ENCODE peak calls at places on chromosomes 1 and 21, in five cellular contexts. One of them, this sample, is unnamed. For H3K9me3, the result is how much of the 10 kb centered on the place peaks cover.

GRCh38 chr21:41951876-41952567 is 1.8 kb downstream of the C2CD2 start:
- DNase-seq in neuronal stem cell: no peak
- DNase-seq in IMR-90: no peak
- DNase-seq in NT2/D1: no peak
- DNase-seq in HCT116: no peak
- DNase-seq in this sample: no peak

GRCh38 chr21:45417256-45417950 is 12.4 kb downstream of the COL18A1 start:
- DNase-seq in neuronal stem cell: no peak
- DNase-seq in NT2/D1: no peak
- DNase-seq in HCT116: no peak
- DNase-seq in IMR-90: no peak
- DNase-seq in this sample: no peak

GRCh38 chr21:18913914-18914313 is 510.3 kb upstream of the TMPRSS15 start:
- DNase-seq in HCT116: no peak
- DNase-seq in IMR-90: no peak
- DNase-seq in NT2/D1: no peak
- DNase-seq in neuronal stem cell: no peak
- DNase-seq in this sample: no peak

GRCh38 chr1:31674626-31675025 is 29.2 kb downstream of the COL16A1 start:
- DNase-seq in neuronal stem cell: no peak
- DNase-seq in NT2/D1: peak
- DNase-seq in HCT116: no peak
- DNase-seq in IMR-90: no peak
- DNase-seq in this sample: peak

GRCh38 chr1:64363116-64363515 is 106.8 kb upstream of the CACHD1 start:
- DNase-seq in HCT116: no peak
- DNase-seq in IMR-90: no peak
- DNase-seq in NT2/D1: no peak
- DNase-seq in neuronal stem cell: no peak
- DNase-seq in this sample: no peak

GRCh38 chr1:100299521-100300222 is 33.7 kb downstream of the RTCA start:
- DNase-seq in NT2/D1: no peak
- DNase-seq in IMR-90: no peak
- DNase-seq in neuronal stem cell: no peak
- DNase-seq in HCT116: no peak
- DNase-seq in this sample: no peak

GRCh38 chr1:201602413-201603265 is 63.7 kb downstream of the NAV1 start:
- DNase-seq in IMR-90: peak
- DNase-seq in neuronal stem cell: no peak
- DNase-seq in NT2/D1: no peak
- DNase-seq in HCT116: no peak
- DNase-seq in this sample: no peak

GRCh38 chr1:18999287-18999852 is 42.9 kb upstream of the IFFO2 start:
- DNase-seq in neuronal stem cell: no peak
- DNase-seq in IMR-90: peak
- DNase-seq in HCT116: no peak
- DNase-seq in NT2/D1: no peak
- DNase-seq in this sample: no peak

GRCh38 chr1:77489910-77490309 is 192.5 kb downstream of the ZZZ3 start:
- DNase-seq in HCT116: no peak
- DNase-seq in neuronal stem cell: peak
- DNase-seq in NT2/D1: peak
- DNase-seq in IMR-90: peak
- DNase-seq in this sample: no peak

GRCh38 chr1:156675715-156676311 is 1.4 kb downstream of the NES start:
- DNase-seq in HCT116: no peak
- DNase-seq in NT2/D1: no peak
- DNase-seq in neuronal stem cell: no peak
- DNase-seq in IMR-90: peak
- DNase-seq in this sample: no peak

GRCh38 chr1:198878566-198878965 is 239.7 kb downstream of the PTPRC start:
- DNase-seq in neuronal stem cell: no peak
- DNase-seq in NT2/D1: no peak
- DNase-seq in HCT116: no peak
- DNase-seq in IMR-90: no peak
- DNase-seq in this sample: peak

GRCh38 chr1:183467687-183468086 is 4.6 kb upstream of the SMG7 start:
- DNase-seq in neuronal stem cell: no peak
- DNase-seq in IMR-90: no peak
- DNase-seq in HCT116: no peak
- DNase-seq in NT2/D1: no peak
- DNase-seq in this sample: no peak

GRCh38 chr1:36224537-36225297 is 474 bp downstream of the THRAP3 start:
- DNase-seq in NT2/D1: peak
- DNase-seq in HCT116: peak
- DNase-seq in neuronal stem cell: peak
- DNase-seq in IMR-90: peak
- DNase-seq in this sample: peak

GRCh38 chr1:78787554-78787953 is 137.9 kb downstream of the IFI44 start:
- DNase-seq in HCT116: no peak
- DNase-seq in IMR-90: peak
- DNase-seq in NT2/D1: no peak
- DNase-seq in neuronal stem cell: no peak
- DNase-seq in this sample: no peak

GRCh38 chr1:67685558-67686271 is 714 bp downstream of the GADD45A start:
- DNase-seq in IMR-90: no peak
- DNase-seq in HCT116: no peak
- DNase-seq in neuronal stem cell: no peak
- DNase-seq in NT2/D1: no peak
- DNase-seq in this sample: peak

GRCh38 chr1:201450721-201451291 is 18.2 kb downstream of the PHLDA3 start:
- DNase-seq in HCT116: no peak
- DNase-seq in neuronal stem cell: no peak
- DNase-seq in IMR-90: peak
- DNase-seq in NT2/D1: no peak
- DNase-seq in this sample: no peak

GRCh38 chr1:116878804-116879477 is 30.8 kb upstream of the PTGFRN start:
- DNase-seq in IMR-90: peak
- DNase-seq in HCT116: peak
- DNase-seq in neuronal stem cell: peak
- DNase-seq in NT2/D1: no peak
- DNase-seq in this sample: peak

GRCh38 chr1:19122668-19123067 is 87.4 kb downstream of the UBR4 start:
- DNase-seq in IMR-90: peak
- DNase-seq in HCT116: no peak
- DNase-seq in neuronal stem cell: no peak
- DNase-seq in NT2/D1: no peak
- DNase-seq in this sample: no peak

GRCh38 chr1:108746382-108747127 is at the start of gene STXBP3:
- DNase-seq in HCT116: peak
- DNase-seq in IMR-90: peak
- DNase-seq in NT2/D1: peak
- DNase-seq in neuronal stem cell: peak
- DNase-seq in this sample: peak

GRCh38 chr1:12132078-12132477 is 34.7 kb upstream of the TNFRSF1B start:
- DNase-seq in NT2/D1: no peak
- DNase-seq in neuronal stem cell: no peak
- DNase-seq in IMR-90: peak
- DNase-seq in HCT116: no peak
- DNase-seq in this sample: peak

GRCh38 chr1:151325646-151326429 is 1.4 kb downstream of the PI4KB start:
- DNase-seq in NT2/D1: no peak
- DNase-seq in IMR-90: peak
- DNase-seq in HCT116: no peak
- DNase-seq in neuronal stem cell: no peak
- DNase-seq in this sample: no peak

GRCh38 chr1:67559222-67559700 is 125.7 kb upstream of the GADD45A start:
- DNase-seq in HCT116: no peak
- DNase-seq in IMR-90: peak
- DNase-seq in neuronal stem cell: no peak
- DNase-seq in NT2/D1: no peak
- DNase-seq in this sample: no peak

GRCh38 chr1:42845866-42846256 is 552 bp upstream of the ZNF691 start:
- DNase-seq in HCT116: no peak
- DNase-seq in IMR-90: no peak
- DNase-seq in neuronal stem cell: peak
- DNase-seq in NT2/D1: peak
- DNase-seq in this sample: no peak

GRCh38 chr1:84442256-84442655 is 36.8 kb upstream of the RPF1 start:
- DNase-seq in neuronal stem cell: no peak
- DNase-seq in NT2/D1: no peak
- DNase-seq in HCT116: peak
- DNase-seq in IMR-90: peak
- DNase-seq in this sample: peak

GRCh38 chr1:230772457-230773395 is 25.5 kb downstream of the CAPN9 start:
- DNase-seq in HCT116: no peak
- DNase-seq in neuronal stem cell: no peak
- DNase-seq in NT2/D1: no peak
- DNase-seq in IMR-90: peak
- DNase-seq in this sample: peak

GRCh38 chr1:58287894-58288623 is 258.5 kb downstream of the OMA1 start:
- DNase-seq in HCT116: no peak
- DNase-seq in NT2/D1: no peak
- DNase-seq in neuronal stem cell: no peak
- DNase-seq in IMR-90: no peak
- DNase-seq in this sample: no peak

GRCh38 chr1:110390096-110390495 is 730 bp downstream of the SLC16A4 start:
- DNase-seq in neuronal stem cell: no peak
- DNase-seq in NT2/D1: no peak
- DNase-seq in IMR-90: peak
- DNase-seq in HCT116: no peak
- DNase-seq in this sample: peak

GRCh38 chr21:45115141-45115540 is 40.8 kb downstream of the ADARB1 start:
- DNase-seq in HCT116: no peak
- DNase-seq in neuronal stem cell: no peak
- DNase-seq in NT2/D1: no peak
- DNase-seq in IMR-90: no peak
- DNase-seq in this sample: no peak

GRCh38 chr1:24369801-24370200 is 43.8 kb downstream of the STPG1 start:
- DNase-seq in NT2/D1: no peak
- DNase-seq in HCT116: no peak
- DNase-seq in IMR-90: no peak
- DNase-seq in neuronal stem cell: no peak
- DNase-seq in this sample: no peak

DNA sequence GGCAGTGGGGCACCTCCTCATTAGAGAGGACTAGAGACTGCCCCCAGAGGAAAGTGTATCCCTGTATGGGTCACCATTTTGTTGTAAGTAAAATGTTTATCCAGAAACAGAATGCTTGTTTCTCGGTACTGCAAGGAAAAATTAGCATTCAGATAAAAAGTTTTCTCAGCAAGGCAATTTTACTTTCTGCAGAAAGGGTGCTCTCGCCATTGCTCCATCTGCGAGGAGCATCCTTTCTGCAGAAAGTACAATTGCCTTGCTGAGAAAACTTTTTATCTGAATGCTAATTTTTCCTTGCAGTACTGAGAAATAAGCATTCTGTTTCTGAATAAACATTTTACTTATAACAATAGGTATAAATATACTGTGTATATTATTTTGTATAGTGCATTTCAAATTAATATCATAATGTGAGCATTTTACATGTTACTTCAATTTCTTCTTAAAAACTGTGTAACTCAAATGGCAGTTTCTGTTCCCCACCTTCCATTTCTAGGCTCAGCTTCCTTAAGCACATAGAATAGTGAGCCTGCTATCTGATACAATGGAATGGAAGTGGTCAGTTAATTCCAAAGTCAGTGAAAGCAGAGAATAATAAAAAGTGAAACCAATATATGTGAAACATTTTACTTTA is 76.5 kb upstream of the DESI2 start:
- DNase-seq in IMR-90: no peak
- DNase-seq in HCT116: no peak
- DNase-seq in neuronal stem cell: no peak
- DNase-seq in NT2/D1: no peak
- DNase-seq in this sample: no peak
- H3K9me3 ChIP-seq in IMR-90: under half
- H3K9me3 ChIP-seq in HCT116: under half
- H3K9me3 ChIP-seq in neuronal stem cell: under half
- H3K9me3 ChIP-seq in NT2/D1: half or more
- H3K9me3 ChIP-seq in this sample: under half

DNA sequence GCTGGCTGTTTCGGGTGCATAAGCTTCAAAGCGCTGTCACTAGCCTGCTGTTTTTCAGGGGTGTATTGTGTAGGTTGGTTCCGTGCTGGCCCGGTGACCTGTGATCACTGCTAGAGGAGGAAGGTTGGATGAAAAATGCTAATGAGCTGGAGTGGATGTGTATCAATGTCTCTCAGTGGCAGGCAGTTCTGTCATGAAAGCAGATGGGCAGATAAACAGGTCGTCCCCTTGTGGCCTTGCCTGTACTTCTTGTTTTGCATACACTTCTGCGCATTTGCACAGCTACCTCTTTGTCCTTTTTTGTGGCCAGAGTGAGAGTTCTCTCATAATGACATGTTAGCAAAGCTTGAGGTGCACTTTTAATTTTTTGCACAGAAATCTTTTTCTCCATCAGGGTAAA is 2.9 kb downstream of the SELENON start:
- DNase-seq in IMR-90: no peak
- DNase-seq in neuronal stem cell: no peak
- DNase-seq in HCT116: no peak
- DNase-seq in NT2/D1: no peak
- DNase-seq in this sample: no peak
- H3K9ac ChIP-seq in IMR-90: no peak
- H3K9ac ChIP-seq in neuronal stem cell: no peak
- H3K9ac ChIP-seq in HCT116: no peak
- H3K9ac ChIP-seq in NT2/D1: no peak
- H3K9ac ChIP-seq in this sample: peak

GRCh38 chr1:66381626-66382275 is 152.2 kb upstream of the SGIP1 start:
- DNase-seq in IMR-90: no peak
- DNase-seq in NT2/D1: no peak
- DNase-seq in neuronal stem cell: no peak
- DNase-seq in HCT116: no peak
- DNase-seq in this sample: no peak

GRCh38 chr1:66383168-66383567 is 150.8 kb upstream of the SGIP1 start:
- DNase-seq in HCT116: no peak
- DNase-seq in neuronal stem cell: no peak
- DNase-seq in IMR-90: peak
- DNase-seq in NT2/D1: no peak
- DNase-seq in this sample: no peak

GRCh38 chr1:66380452-66381212 is 153.3 kb upstream of the SGIP1 start:
- DNase-seq in NT2/D1: no peak
- DNase-seq in neuronal stem cell: no peak
- DNase-seq in HCT116: no peak
- DNase-seq in IMR-90: no peak
- DNase-seq in this sample: no peak

GRCh38 chr1:66384258-66384657 is 149.7 kb upstream of the SGIP1 start:
- DNase-seq in IMR-90: no peak
- DNase-seq in HCT116: no peak
- DNase-seq in NT2/D1: no peak
- DNase-seq in neuronal stem cell: no peak
- DNase-seq in this sample: no peak

GRCh38 chr1:66383602-66384001 is 150.4 kb upstream of the SGIP1 start:
- DNase-seq in neuronal stem cell: no peak
- DNase-seq in HCT116: no peak
- DNase-seq in IMR-90: no peak
- DNase-seq in NT2/D1: no peak
- DNase-seq in this sample: no peak
- H3K9me3 ChIP-seq in neuronal stem cell: under half
- H3K9me3 ChIP-seq in HCT116: under half
- H3K9me3 ChIP-seq in IMR-90: under half
- H3K9me3 ChIP-seq in NT2/D1: under half
- H3K9me3 ChIP-seq in this sample: under half

GRCh38 chr1:59819566-59820438 is 5.1 kb downstream of the HOOK1 start:
- DNase-seq in neuronal stem cell: no peak
- DNase-seq in IMR-90: no peak
- DNase-seq in HCT116: no peak
- DNase-seq in NT2/D1: no peak
- DNase-seq in this sample: no peak
- H3K9ac ChIP-seq in neuronal stem cell: no peak
- H3K9ac ChIP-seq in IMR-90: no peak
- H3K9ac ChIP-seq in HCT116: no peak
- H3K9ac ChIP-seq in NT2/D1: no peak
- H3K9ac ChIP-seq in this sample: no peak

GRCh38 chr1:47819503-47819888 is 177.7 kb downstream of the TRABD2B start:
- DNase-seq in neuronal stem cell: no peak
- DNase-seq in IMR-90: no peak
- DNase-seq in NT2/D1: no peak
- DNase-seq in HCT116: no peak
- DNase-seq in this sample: no peak
- H3K9me3 ChIP-seq in neuronal stem cell: under half
- H3K9me3 ChIP-seq in IMR-90: under half
- H3K9me3 ChIP-seq in NT2/D1: under half
- H3K9me3 ChIP-seq in HCT116: under half
- H3K9me3 ChIP-seq in this sample: under half

This sample was measured in trophoblast cell.